ENCODE peak calls at places on chromosomes 13 and 19, in nine cellular contexts. M, I, O, D, G, R, E, H and K are unnamed samples.

GRCh38 chr13:68810660-68811059 is 1297.0 kb upstream of the ATXN8OS start:
- DNase-seq in R (no peak), D (no peak), I (no peak), H (no peak), E (no peak), O (no peak), G (no peak), M (peak), K (peak)

GRCh38 chr19:29873024-29873800 is 61.4 kb downstream of the CCNE1 start:
- DNase-seq in I (peak), R (no peak), O (peak), G (peak), D (peak), M (peak), H (peak), E (no peak), K (peak)

GRCh38 chr13:103898481-103898880 is 832.3 kb upstream of the SLC10A2 start:
- DNase-seq in R (no peak), E (no peak), O (no peak), D (no peak), M (no peak), H (no peak), I (no peak), G (no peak), K (no peak)

GRCh38 chr13:36862002-36862706 is 43.1 kb downstream of the RFXAP start:
- DNase-seq in H (no peak), I (peak), E (no peak), R (no peak), M (no peak), D (no peak), G (no peak), O (no peak), K (peak)

GRCh38 chr13:30142502-30143211 is 164.7 kb downstream of the KATNAL1 start:
- DNase-seq in R (peak), D (peak), O (no peak), E (peak), H (no peak), I (peak), M (peak), G (no peak), K (peak)

GRCh38 chr19:495440-496332 is 600 bp upstream of the MADCAM1 start:
- DNase-seq in M (peak), G (peak), E (no peak), I (peak), H (peak), R (no peak), O (peak), D (peak), K (no peak)

GRCh38 chr13:75762967-75763366 is 126.8 kb downstream of the LMO7 start:
- DNase-seq in H (no peak), G (no peak), D (no peak), E (no peak), O (no peak), M (no peak), R (no peak), I (no peak), K (no peak)

GRCh38 chr13:31200636-31200970 is 828 bp downstream of the B3GLCT start:
- DNase-seq in H (peak), M (no peak), G (peak), E (no peak), R (no peak), I (peak), D (peak), O (peak), K (no peak)

GRCh38 chr13:83286737-83287136 is 595.5 kb downstream of the SLITRK1 start:
- DNase-seq in I (no peak), M (no peak), G (no peak), H (no peak), E (no peak), D (no peak), R (peak), O (no peak), K (peak)

GRCh38 chr13:74203576-74203975 is 69.4 kb upstream of the KLF12 start:
- DNase-seq in D (no peak), H (no peak), G (no peak), I (peak), O (no peak), E (no peak), M (no peak), R (no peak), K (no peak)

GRCh38 chr13:59319276-59319675 is 844.5 kb downstream of the DIAPH3 start:
- DNase-seq in D (no peak), M (no peak), O (no peak), I (no peak), E (no peak), H (no peak), R (no peak), G (no peak), K (no peak)

GRCh38 chr19:44608391-44608821 is 5.0 kb upstream of the IGSF23 start:
- DNase-seq in G (no peak), H (no peak), D (no peak), R (no peak), M (no peak), O (no peak), I (no peak), E (no peak), K (peak)

GRCh38 chr13:50831510-50831909 is 12.0 kb downstream of the DLEU7 start:
- DNase-seq in O (no peak), R (peak), G (no peak), E (no peak), I (peak), D (no peak), M (no peak), H (no peak), K (peak)

GRCh38 chr13:103354189-103354588 is 288.0 kb upstream of the SLC10A2 start:
- DNase-seq in R (no peak), H (no peak), O (no peak), G (no peak), M (peak), E (no peak), D (no peak), I (no peak), K (no peak)

GRCh38 chr19:56080669-56081401 is 40.3 kb downstream of the ZNF787 start:
- DNase-seq in R (peak), D (peak), I (peak), G (peak), E (peak), O (peak), H (peak), M (peak), K (peak)

GRCh38 chr13:109246001-109246400 is 540.4 kb downstream of the IRS2 start:
- DNase-seq in G (no peak), E (no peak), O (no peak), H (no peak), I (no peak), R (no peak), D (no peak), M (no peak), K (peak)

GRCh38 chr19:45141203-45141900 is 19.4 kb downstream of the NKPD1 start:
- DNase-seq in M (no peak), D (no peak), R (no peak), G (no peak), I (no peak), O (no peak), E (no peak), H (no peak), K (no peak)

GRCh38 chr19:6532244-6532999 is 1.6 kb downstream of the TNFSF9 start:
- DNase-seq in O (no peak), H (no peak), R (no peak), G (no peak), I (no peak), D (no peak), E (no peak), M (no peak), K (peak)

GRCh38 chr13:23856008-23856750 is 33.0 kb downstream of the MIPEP start:
- DNase-seq in H (no peak), G (no peak), D (no peak), O (no peak), I (no peak), E (no peak), M (no peak), R (no peak), K (no peak)

GRCh38 chr19:55528030-55528801 is 8.7 kb downstream of the SBK2 start:
- DNase-seq in D (no peak), O (no peak), H (no peak), I (peak), E (no peak), M (peak), R (no peak), G (no peak), K (no peak)

GRCh38 chr13:24167666-24168391 is 7.3 kb downstream of the SPATA13 start:
- DNase-seq in I (peak), M (no peak), G (no peak), E (no peak), D (no peak), H (no peak), O (no peak), R (no peak), K (no peak)

GRCh38 chr13:30978981-30979956 is 46.8 kb downstream of the TEX26 start:
- DNase-seq in M (peak), I (no peak), R (no peak), E (peak), O (no peak), D (no peak), H (peak), G (peak), K (peak)

GRCh38 chr19:16340092-16340491 is 15.5 kb downstream of the KLF2 start:
- DNase-seq in G (no peak), M (no peak), R (no peak), H (no peak), O (no peak), E (no peak), D (no peak), I (no peak), K (no peak)

GRCh38 chr13:74930402-74931165 is 551.4 kb downstream of the TBC1D4 start:
- DNase-seq in D (no peak), H (no peak), O (no peak), G (no peak), I (peak), M (no peak), E (no peak), R (peak), K (peak)

GRCh38 chr19:12789904-12790619 is 1.2 kb upstream of the JUNB start:
- DNase-seq in M (peak), R (peak), D (peak), H (peak), O (peak), I (peak), E (peak), G (peak), K (peak)

GRCh38 chr19:17441241-17442135 is 7.0 kb downstream of the TMEM221 start:
- DNase-seq in M (peak), R (peak), D (no peak), E (no peak), G (peak), H (no peak), O (no peak), I (peak), K (peak)

GRCh38 chr19:53463263-53463662 is 4.3 kb upstream of the ZNF813 start:
- DNase-seq in E (no peak), D (no peak), R (no peak), G (no peak), O (peak), I (peak), M (peak), H (no peak), K (no peak)

GRCh38 chr13:99326012-99326411 is 18.8 kb upstream of the GPR183 start:
- DNase-seq in M (no peak), G (no peak), E (no peak), R (no peak), I (no peak), O (no peak), H (no peak), D (no peak), K (no peak)

GRCh38 chr19:12880551-12881171 is 588 bp downstream of the DNASE2 start:
- DNase-seq in E (no peak), M (no peak), I (no peak), O (peak), G (no peak), D (peak), R (no peak), H (no peak), K (no peak)

GRCh38 chr19:19538767-19539166 is 702 bp downstream of the CILP2 start:
- DNase-seq in E (no peak), I (no peak), R (no peak), H (no peak), O (no peak), M (no peak), G (no peak), D (no peak), K (no peak)

GRCh38 chr13:36766295-36766694 is 52.7 kb upstream of the RFXAP start:
- DNase-seq in D (no peak), H (no peak), O (no peak), M (no peak), E (peak), G (no peak), I (peak), R (peak), K (peak)

GRCh38 chr13:72208112-72208645 is 341.2 kb upstream of the DACH1 start:
- DNase-seq in G (no peak), O (no peak), H (no peak), D (no peak), R (peak), E (no peak), M (peak), I (no peak), K (no peak)

GRCh38 chr19:44356383-44357111 is at the start of gene ZNF112:
- DNase-seq in D (peak), O (peak), R (peak), H (no peak), E (peak), M (peak), I (peak), G (peak), K (peak)

DNA sequence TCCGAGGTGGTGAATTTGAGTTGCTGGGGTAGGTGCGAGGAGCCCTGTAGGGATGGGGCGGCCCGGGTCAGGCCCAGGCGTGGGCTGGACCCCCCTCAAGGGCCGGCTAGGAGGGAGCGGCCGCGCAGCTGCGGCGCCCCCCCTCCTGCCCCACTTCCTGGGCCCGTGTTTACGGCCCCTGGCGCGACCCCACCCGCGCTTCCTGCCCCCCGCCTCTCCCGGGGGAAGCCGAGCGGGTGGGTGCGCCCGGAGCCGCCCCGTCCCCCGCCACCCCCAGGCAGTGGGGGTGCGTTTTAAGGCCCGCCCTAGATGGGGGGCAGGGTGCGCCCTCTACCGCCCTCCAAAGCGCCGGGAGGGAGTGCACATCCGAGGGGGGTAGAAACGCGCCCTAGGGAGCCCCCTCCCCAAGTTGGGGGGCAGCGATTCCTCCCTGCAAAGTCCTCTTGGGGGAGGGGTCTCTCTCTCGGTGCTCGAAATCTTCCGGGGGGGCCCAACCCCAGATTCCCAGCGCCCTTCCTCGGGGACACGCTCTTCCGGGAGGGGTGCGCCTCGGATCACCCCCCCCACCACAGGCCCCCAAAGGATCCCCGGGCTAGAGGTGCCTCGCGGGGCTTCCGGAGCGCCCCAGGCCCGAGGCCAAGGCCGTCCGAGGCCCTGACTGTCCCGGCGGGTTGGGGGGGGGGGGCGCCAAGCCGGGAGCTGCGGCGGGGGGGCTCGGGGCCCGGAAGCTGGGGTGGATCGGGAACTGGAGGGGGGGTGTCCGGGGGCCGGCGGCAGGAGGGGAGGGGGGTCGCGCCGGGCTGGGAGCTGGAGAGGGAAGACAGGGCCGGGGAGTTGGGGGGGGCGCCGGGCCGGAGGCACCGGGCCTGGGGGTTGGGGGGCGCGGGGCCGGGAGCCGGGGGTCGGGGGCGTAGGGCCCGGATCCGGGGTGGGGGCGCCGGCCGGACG is 807 bp downstream of the TLE5 start:
- DNase-seq in H (peak), D (no peak), G (no peak), E (no peak), R (no peak), I (peak), O (peak), M (peak), K (no peak)
- TF ChIP-seq CTCF in H (peak), D (no peak), G (peak), E (peak), R (peak), I (peak), O (peak), M (peak), K (no peak)

GRCh38 chr13:52195052-52195837 is 35.8 kb upstream of the NEK3 start:
- DNase-seq in R (peak), D (no peak), O (peak), E (no peak), H (peak), G (no peak), I (peak), M (peak), K (peak)
- TF ChIP-seq CTCF in R (no peak), D (no peak), O (no peak), E (no peak), H (no peak), G (no peak), I (peak), M (no peak), K (peak)

GRCh38 chr19:2926341-2927031 is 18.3 kb downstream of the ZNF77 start:
- DNase-seq in D (no peak), R (no peak), H (no peak), I (no peak), O (no peak), G (no peak), M (no peak), E (no peak), K (no peak)
- TF ChIP-seq CTCF in D (no peak), R (no peak), H (no peak), I (no peak), O (no peak), G (no peak), M (no peak), E (no peak), K (no peak)

GRCh38 chr19:5321851-5322681 is 18.5 kb downstream of the PTPRS start:
- DNase-seq in E (no peak), I (no peak), O (peak), R (no peak), M (peak), D (no peak), G (no peak), H (no peak), K (no peak)
- TF ChIP-seq CTCF in E (no peak), I (no peak), O (no peak), R (no peak), M (no peak), D (no peak), G (no peak), H (no peak), K (no peak)

GRCh38 chr19:1725100-1726064 is 27.9 kb upstream of the ONECUT3 start:
- DNase-seq in M (peak), G (peak), E (no peak), O (peak), R (peak), I (peak), H (peak), D (peak), K (peak)

GRCh38 chr19:1728816-1729567 is 24.3 kb upstream of the ONECUT3 start:
- DNase-seq in D (no peak), E (no peak), I (no peak), H (no peak), R (no peak), M (no peak), G (no peak), O (no peak), K (no peak)

GRCh38 chr19:1734328-1734966 is 18.9 kb upstream of the ONECUT3 start:
- DNase-seq in D (no peak), E (no peak), H (no peak), I (no peak), O (no peak), M (no peak), R (no peak), G (no peak), K (no peak)

GRCh38 chr19:1730157-1730556 is 23.1 kb upstream of the ONECUT3 start:
- DNase-seq in E (no peak), R (no peak), I (no peak), M (no peak), O (no peak), G (no peak), H (no peak), D (no peak), K (no peak)

GRCh38 chr19:1729568-1729925 is 23.8 kb upstream of the ONECUT3 start:
- DNase-seq in D (no peak), G (no peak), M (no peak), E (no peak), O (no peak), R (no peak), I (no peak), H (no peak), K (no peak)
- TF ChIP-seq CTCF in D (no peak), G (no peak), M (no peak), E (no peak), O (no peak), R (no peak), I (no peak), H (no peak), K (no peak)

GRCh38 chr13:91115776-91116175 is 231.7 kb upstream of the MIR17HG start:
- DNase-seq in M (no peak), I (no peak), R (no peak), G (no peak), D (no peak), E (no peak), H (no peak), O (no peak), K (no peak)

GRCh38 chr13:91112878-91113277 is 234.6 kb upstream of the MIR17HG start:
- DNase-seq in I (no peak), H (no peak), R (no peak), O (no peak), M (no peak), D (no peak), E (no peak), G (no peak), K (no peak)

GRCh38 chr13:91112191-91112579 is 235.3 kb upstream of the MIR17HG start:
- DNase-seq in D (no peak), H (no peak), R (no peak), O (no peak), I (no peak), G (no peak), M (no peak), E (no peak), K (no peak)

GRCh38 chr13:91108315-91108714 is 239.2 kb upstream of the MIR17HG start:
- DNase-seq in D (no peak), R (no peak), O (no peak), G (no peak), E (no peak), I (no peak), H (no peak), M (no peak), K (no peak)

DNA sequence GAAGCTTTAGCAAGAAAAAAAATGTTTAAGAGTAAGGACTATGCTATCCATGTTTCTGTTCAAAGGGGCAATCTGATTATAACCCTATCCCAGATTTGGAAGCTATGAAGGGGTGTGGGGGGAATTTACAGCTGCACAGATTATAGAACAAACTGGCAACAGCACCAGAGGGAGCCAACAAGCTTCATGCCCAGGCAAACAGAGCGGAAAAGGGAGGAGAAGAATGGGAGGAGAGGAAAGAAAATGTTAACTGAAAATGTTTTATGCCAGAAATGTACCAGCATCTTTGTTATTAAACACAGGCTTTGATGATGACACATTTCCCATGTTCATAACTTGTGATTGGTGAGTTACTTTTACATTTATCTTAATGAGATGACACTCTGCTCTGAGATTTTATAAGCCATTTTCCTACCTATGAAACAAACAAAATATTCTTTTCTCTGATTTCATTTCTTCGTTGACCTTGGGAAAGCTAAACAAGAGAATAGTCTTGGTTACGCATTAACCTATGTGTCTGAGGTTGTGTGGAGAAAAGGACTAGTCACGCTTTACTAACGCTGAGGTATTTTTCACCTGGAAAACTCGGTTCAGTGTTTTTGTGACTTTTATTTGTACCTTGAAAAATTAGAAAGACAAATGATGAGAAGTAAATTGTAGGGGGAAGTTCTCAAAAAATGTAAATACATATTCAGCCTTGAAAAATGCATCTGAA is 235.9 kb upstream of the MIR17HG start:
- DNase-seq in I (no peak), D (no peak), H (no peak), R (no peak), M (no peak), G (no peak), O (no peak), E (no peak), K (no peak)
- TF ChIP-seq CTCF in I (no peak), D (no peak), H (no peak), R (no peak), M (no peak), G (no peak), O (no peak), E (no peak), K (no peak)